ENCODE peak calls at places on chromosomes 3 and 15, in nine cellular contexts. One of them, this sample, is unnamed.

GRCh38 chr15:99455796-99456160 is 110.0 kb upstream of the MEF2A start:
- DNase-seq in DND-41: no peak
- DNase-seq in mesendoderm: no peak
- DNase-seq in HepG2: no peak
- DNase-seq in upper lobe of right lung: no peak
- DNase-seq in heart left ventricle: no peak
- DNase-seq in endothelial cell of umbilical vein: no peak
- DNase-seq in sigmoid colon: peak
- DNase-seq in esophagus squamous epithelium: no peak
- DNase-seq in this sample: no peak

GRCh38 chr3:126345641-126346460 is 11.4 kb downstream of the KLF15 start:
- DNase-seq in DND-41: no peak
- DNase-seq in mesendoderm: no peak
- DNase-seq in HepG2: no peak
- DNase-seq in upper lobe of right lung: peak
- DNase-seq in heart left ventricle: no peak
- DNase-seq in endothelial cell of umbilical vein: no peak
- DNase-seq in sigmoid colon: peak
- DNase-seq in esophagus squamous epithelium: no peak
- DNase-seq in this sample: peak

GRCh38 chr3:72665701-72666443 is 182.4 kb downstream of the SHQ1 start:
- DNase-seq in DND-41: peak
- DNase-seq in mesendoderm: peak
- DNase-seq in HepG2: no peak
- DNase-seq in upper lobe of right lung: no peak
- DNase-seq in heart left ventricle: no peak
- DNase-seq in endothelial cell of umbilical vein: peak
- DNase-seq in sigmoid colon: no peak
- DNase-seq in esophagus squamous epithelium: no peak
- DNase-seq in this sample: no peak

GRCh38 chr15:62457100-62457499 is 292.0 kb upstream of the C2CD4B start:
- DNase-seq in DND-41: no peak
- DNase-seq in mesendoderm: no peak
- DNase-seq in HepG2: no peak
- DNase-seq in upper lobe of right lung: no peak
- DNase-seq in heart left ventricle: no peak
- DNase-seq in endothelial cell of umbilical vein: no peak
- DNase-seq in sigmoid colon: peak
- DNase-seq in esophagus squamous epithelium: no peak
- DNase-seq in this sample: no peak

GRCh38 chr15:52436971-52437370 is 91.7 kb downstream of the MYO5A start:
- DNase-seq in DND-41: no peak
- DNase-seq in mesendoderm: no peak
- DNase-seq in HepG2: no peak
- DNase-seq in upper lobe of right lung: no peak
- DNase-seq in heart left ventricle: no peak
- DNase-seq in endothelial cell of umbilical vein: no peak
- DNase-seq in sigmoid colon: no peak
- DNase-seq in esophagus squamous epithelium: no peak
- DNase-seq in this sample: no peak

GRCh38 chr3:15630646-15631350 is 29.3 kb downstream of the BTD start:
- DNase-seq in DND-41: no peak
- DNase-seq in mesendoderm: peak
- DNase-seq in HepG2: no peak
- DNase-seq in upper lobe of right lung: no peak
- DNase-seq in heart left ventricle: no peak
- DNase-seq in endothelial cell of umbilical vein: peak
- DNase-seq in sigmoid colon: no peak
- DNase-seq in esophagus squamous epithelium: no peak
- DNase-seq in this sample: no peak

GRCh38 chr3:150528359-150528797 is 17.9 kb downstream of the SERP1 start:
- DNase-seq in DND-41: no peak
- DNase-seq in mesendoderm: no peak
- DNase-seq in HepG2: no peak
- DNase-seq in upper lobe of right lung: no peak
- DNase-seq in heart left ventricle: no peak
- DNase-seq in endothelial cell of umbilical vein: peak
- DNase-seq in sigmoid colon: no peak
- DNase-seq in esophagus squamous epithelium: no peak
- DNase-seq in this sample: no peak

GRCh38 chr3:63762180-63762579 is 56.9 kb upstream of the C3orf49 start:
- DNase-seq in DND-41: no peak
- DNase-seq in mesendoderm: no peak
- DNase-seq in HepG2: no peak
- DNase-seq in upper lobe of right lung: no peak
- DNase-seq in heart left ventricle: no peak
- DNase-seq in endothelial cell of umbilical vein: no peak
- DNase-seq in sigmoid colon: no peak
- DNase-seq in esophagus squamous epithelium: no peak
- DNase-seq in this sample: no peak

GRCh38 chr15:77034620-77035467 is 36.1 kb downstream of the TSPAN3 start:
- DNase-seq in DND-41: peak
- DNase-seq in mesendoderm: no peak
- DNase-seq in HepG2: no peak
- DNase-seq in upper lobe of right lung: peak
- DNase-seq in heart left ventricle: peak
- DNase-seq in endothelial cell of umbilical vein: peak
- DNase-seq in sigmoid colon: peak
- DNase-seq in esophagus squamous epithelium: no peak
- DNase-seq in this sample: peak

GRCh38 chr15:101320501-101321052 is 25.5 kb upstream of the SNRPA1 start:
- DNase-seq in DND-41: peak
- DNase-seq in mesendoderm: peak
- DNase-seq in HepG2: no peak
- DNase-seq in upper lobe of right lung: peak
- DNase-seq in heart left ventricle: peak
- DNase-seq in endothelial cell of umbilical vein: peak
- DNase-seq in sigmoid colon: peak
- DNase-seq in esophagus squamous epithelium: no peak
- DNase-seq in this sample: no peak

GRCh38 chr3:133894334-133895207 is 1.1 kb downstream of the RAB6B start:
- DNase-seq in DND-41: no peak
- DNase-seq in mesendoderm: peak
- DNase-seq in HepG2: no peak
- DNase-seq in upper lobe of right lung: no peak
- DNase-seq in heart left ventricle: no peak
- DNase-seq in endothelial cell of umbilical vein: no peak
- DNase-seq in sigmoid colon: no peak
- DNase-seq in esophagus squamous epithelium: no peak
- DNase-seq in this sample: peak

GRCh38 chr3:52697622-52697946 is 8.0 kb downstream of the GLT8D1 start:
- DNase-seq in DND-41: no peak
- DNase-seq in mesendoderm: no peak
- DNase-seq in HepG2: no peak
- DNase-seq in upper lobe of right lung: no peak
- DNase-seq in heart left ventricle: no peak
- DNase-seq in endothelial cell of umbilical vein: no peak
- DNase-seq in sigmoid colon: no peak
- DNase-seq in esophagus squamous epithelium: no peak
- DNase-seq in this sample: no peak
- H3K27ac ChIP-seq in DND-41: no peak
- H3K27ac ChIP-seq in mesendoderm: no peak
- H3K27ac ChIP-seq in HepG2: no peak
- H3K27ac ChIP-seq in upper lobe of right lung: no peak
- H3K27ac ChIP-seq in heart left ventricle: no peak
- H3K27ac ChIP-seq in endothelial cell of umbilical vein: no peak
- H3K27ac ChIP-seq in sigmoid colon: no peak
- H3K27ac ChIP-seq in esophagus squamous epithelium: no peak
- H3K27ac ChIP-seq in this sample: no peak

DNA sequence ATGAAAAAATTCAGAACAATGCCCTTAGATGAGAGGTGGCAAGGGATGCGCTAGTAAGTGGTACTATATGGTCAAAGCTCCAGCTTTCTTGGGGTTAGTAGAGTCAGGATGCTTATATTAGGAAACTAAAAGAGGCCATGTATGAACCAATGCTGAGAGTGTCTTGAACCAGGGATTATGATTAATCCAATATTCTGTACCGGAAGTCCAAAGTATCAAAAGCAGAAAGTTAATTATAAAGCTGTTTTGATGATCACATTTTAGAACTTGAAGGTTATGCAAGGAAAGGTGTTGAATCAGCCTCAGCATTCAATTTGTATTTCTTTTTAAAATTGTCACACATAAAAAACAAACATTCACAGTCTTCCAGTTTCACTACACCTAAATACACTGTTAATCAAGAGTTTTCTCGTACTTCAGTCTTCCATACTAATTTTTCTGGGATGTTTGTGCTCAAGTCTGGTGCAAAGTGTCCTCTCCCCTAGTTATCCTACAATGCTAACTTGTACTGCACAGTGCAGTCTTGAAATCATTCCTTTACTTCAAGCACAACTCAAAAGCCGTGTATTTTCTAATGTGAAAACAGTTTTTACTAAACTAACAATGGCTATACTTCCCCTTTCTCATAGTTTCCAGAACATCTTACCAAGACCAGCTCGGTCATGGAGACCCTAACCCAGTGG is 10.7 kb upstream of the FAH start:
- DNase-seq in DND-41: no peak
- DNase-seq in mesendoderm: no peak
- DNase-seq in HepG2: no peak
- DNase-seq in upper lobe of right lung: no peak
- DNase-seq in heart left ventricle: no peak
- DNase-seq in endothelial cell of umbilical vein: no peak
- DNase-seq in sigmoid colon: no peak
- DNase-seq in esophagus squamous epithelium: no peak
- DNase-seq in this sample: no peak
- H3K27ac ChIP-seq in DND-41: no peak
- H3K27ac ChIP-seq in mesendoderm: no peak
- H3K27ac ChIP-seq in HepG2: no peak
- H3K27ac ChIP-seq in upper lobe of right lung: no peak
- H3K27ac ChIP-seq in heart left ventricle: no peak
- H3K27ac ChIP-seq in endothelial cell of umbilical vein: no peak
- H3K27ac ChIP-seq in sigmoid colon: no peak
- H3K27ac ChIP-seq in esophagus squamous epithelium: no peak
- H3K27ac ChIP-seq in this sample: no peak

GRCh38 chr3:8558645-8559044 is 57.0 kb downstream of the LMCD1 start:
- DNase-seq in DND-41: no peak
- DNase-seq in mesendoderm: no peak
- DNase-seq in HepG2: no peak
- DNase-seq in upper lobe of right lung: no peak
- DNase-seq in heart left ventricle: no peak
- DNase-seq in endothelial cell of umbilical vein: no peak
- DNase-seq in sigmoid colon: peak
- DNase-seq in esophagus squamous epithelium: no peak
- DNase-seq in this sample: no peak

GRCh38 chr3:8561365-8561764 is 59.7 kb downstream of the LMCD1 start:
- DNase-seq in DND-41: no peak
- DNase-seq in mesendoderm: no peak
- DNase-seq in HepG2: no peak
- DNase-seq in upper lobe of right lung: no peak
- DNase-seq in heart left ventricle: peak
- DNase-seq in endothelial cell of umbilical vein: no peak
- DNase-seq in sigmoid colon: peak
- DNase-seq in esophagus squamous epithelium: no peak
- DNase-seq in this sample: peak

GRCh38 chr3:8559351-8559750 is 57.7 kb downstream of the LMCD1 start:
- DNase-seq in DND-41: no peak
- DNase-seq in mesendoderm: no peak
- DNase-seq in HepG2: no peak
- DNase-seq in upper lobe of right lung: no peak
- DNase-seq in heart left ventricle: no peak
- DNase-seq in endothelial cell of umbilical vein: no peak
- DNase-seq in sigmoid colon: no peak
- DNase-seq in esophagus squamous epithelium: no peak
- DNase-seq in this sample: no peak

GRCh38 chr3:8562081-8562595 is 60.5 kb downstream of the LMCD1 start:
- DNase-seq in DND-41: no peak
- DNase-seq in mesendoderm: peak
- DNase-seq in HepG2: no peak
- DNase-seq in upper lobe of right lung: no peak
- DNase-seq in heart left ventricle: no peak
- DNase-seq in endothelial cell of umbilical vein: no peak
- DNase-seq in sigmoid colon: no peak
- DNase-seq in esophagus squamous epithelium: no peak
- DNase-seq in this sample: no peak

DNA sequence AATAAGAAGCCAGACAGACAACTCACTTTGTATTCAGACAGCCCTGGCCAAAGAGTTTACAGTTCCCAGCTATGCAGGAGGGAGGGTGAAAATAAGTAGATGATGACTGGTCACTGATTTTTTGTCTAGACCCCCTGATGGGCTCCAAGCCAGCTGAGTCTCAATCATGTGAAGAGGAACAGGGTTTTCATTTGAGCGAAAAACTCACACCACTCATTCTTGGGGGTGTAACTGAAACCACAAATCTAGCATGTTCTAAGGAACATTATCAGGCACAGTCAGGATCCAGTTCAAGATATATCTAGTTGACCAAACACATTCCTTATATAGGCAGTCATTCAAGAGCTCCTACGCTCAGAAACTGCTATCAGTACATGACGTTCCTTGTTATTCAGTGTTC is 59.0 kb downstream of the LMCD1 start:
- DNase-seq in DND-41: no peak
- DNase-seq in mesendoderm: peak
- DNase-seq in HepG2: no peak
- DNase-seq in upper lobe of right lung: no peak
- DNase-seq in heart left ventricle: no peak
- DNase-seq in endothelial cell of umbilical vein: no peak
- DNase-seq in sigmoid colon: peak
- DNase-seq in esophagus squamous epithelium: no peak
- DNase-seq in this sample: no peak
- H3K27ac ChIP-seq in DND-41: no peak
- H3K27ac ChIP-seq in mesendoderm: peak
- H3K27ac ChIP-seq in HepG2: no peak
- H3K27ac ChIP-seq in upper lobe of right lung: peak
- H3K27ac ChIP-seq in heart left ventricle: peak
- H3K27ac ChIP-seq in endothelial cell of umbilical vein: no peak
- H3K27ac ChIP-seq in sigmoid colon: no peak
- H3K27ac ChIP-seq in esophagus squamous epithelium: no peak
- H3K27ac ChIP-seq in this sample: no peak

GRCh38 chr15:66849746-66850077 is 147.7 kb downstream of the SMAD6 start:
- DNase-seq in DND-41: no peak
- DNase-seq in mesendoderm: peak
- DNase-seq in HepG2: no peak
- DNase-seq in upper lobe of right lung: no peak
- DNase-seq in heart left ventricle: no peak
- DNase-seq in endothelial cell of umbilical vein: no peak
- DNase-seq in sigmoid colon: no peak
- DNase-seq in esophagus squamous epithelium: no peak
- DNase-seq in this sample: no peak

GRCh38 chr15:66852064-66852905 is 150.2 kb downstream of the SMAD6 start:
- DNase-seq in DND-41: no peak
- DNase-seq in mesendoderm: peak
- DNase-seq in HepG2: no peak
- DNase-seq in upper lobe of right lung: no peak
- DNase-seq in heart left ventricle: no peak
- DNase-seq in endothelial cell of umbilical vein: no peak
- DNase-seq in sigmoid colon: peak
- DNase-seq in esophagus squamous epithelium: no peak
- DNase-seq in this sample: no peak

GRCh38 chr15:66850078-66850991 is 148.3 kb downstream of the SMAD6 start:
- DNase-seq in DND-41: no peak
- DNase-seq in mesendoderm: peak
- DNase-seq in HepG2: no peak
- DNase-seq in upper lobe of right lung: no peak
- DNase-seq in heart left ventricle: peak
- DNase-seq in endothelial cell of umbilical vein: peak
- DNase-seq in sigmoid colon: no peak
- DNase-seq in esophagus squamous epithelium: no peak
- DNase-seq in this sample: peak

GRCh38 chr15:66849393-66849745 is 147.3 kb downstream of the SMAD6 start:
- DNase-seq in DND-41: no peak
- DNase-seq in mesendoderm: no peak
- DNase-seq in HepG2: no peak
- DNase-seq in upper lobe of right lung: no peak
- DNase-seq in heart left ventricle: no peak
- DNase-seq in endothelial cell of umbilical vein: no peak
- DNase-seq in sigmoid colon: no peak
- DNase-seq in esophagus squamous epithelium: no peak
- DNase-seq in this sample: no peak

GRCh38 chr15:66851226-66852063 is 149.4 kb downstream of the SMAD6 start:
- DNase-seq in DND-41: peak
- DNase-seq in mesendoderm: peak
- DNase-seq in HepG2: peak
- DNase-seq in upper lobe of right lung: peak
- DNase-seq in heart left ventricle: peak
- DNase-seq in endothelial cell of umbilical vein: peak
- DNase-seq in sigmoid colon: peak
- DNase-seq in esophagus squamous epithelium: no peak
- DNase-seq in this sample: peak
- H3K27ac ChIP-seq in DND-41: no peak
- H3K27ac ChIP-seq in mesendoderm: peak
- H3K27ac ChIP-seq in HepG2: no peak
- H3K27ac ChIP-seq in upper lobe of right lung: no peak
- H3K27ac ChIP-seq in heart left ventricle: peak
- H3K27ac ChIP-seq in endothelial cell of umbilical vein: no peak
- H3K27ac ChIP-seq in sigmoid colon: peak
- H3K27ac ChIP-seq in esophagus squamous epithelium: peak
- H3K27ac ChIP-seq in this sample: peak